ENCODE peak calls at places on chromosome 10, in eight cellular contexts. Z is lung; I is activated T-helper 1 cell treated with Interleukin-2 at 50 U/mL for 16 hours; M is GM12892; E is nucleus accumbens; L is stimulated activated CD4-positive, alpha-beta T cell treated with anti-CD3 and anti-CD28 coated beads, Interleukin-4, amount 100 ng/mL, for 1 hour; V is B cell; H is AG08396. A is an unnamed sample.

GRCh38 chr10:42781893-42782445 is 626 bp upstream of the BMS1 start:
- DNase-seq in E (no peak), M (no peak), H (no peak), L (no peak), I (no peak), Z (no peak), V (no peak), A (no peak)

GRCh38 chr10:110442746-110443145 is 55.0 kb upstream of the DUSP5 start:
- DNase-seq in H (no peak), M (no peak), I (no peak), L (no peak), Z (no peak), V (no peak), E (no peak), A (no peak)

GRCh38 chr10:11832042-11832441 is 8.9 kb downstream of the PROSER2 start:
- DNase-seq in L (no peak), V (no peak), E (no peak), M (no peak), I (no peak), Z (no peak), H (no peak), A (no peak)

GRCh38 chr10:114970515-114970914 is 32.5 kb downstream of the TRUB1 start:
- DNase-seq in L (no peak), Z (no peak), I (no peak), M (no peak), H (no peak), E (no peak), V (no peak), A (peak)

GRCh38 chr10:91077549-91078017 is 142.9 kb upstream of the PCGF5 start:
- DNase-seq in L (no peak), H (peak), I (no peak), M (no peak), Z (peak), E (no peak), V (no peak), A (peak)

GRCh38 chr10:128921389-128922022 is 545.5 kb upstream of the MGMT start:
- DNase-seq in I (no peak), V (no peak), L (no peak), M (no peak), E (no peak), Z (no peak), H (no peak), A (no peak)

GRCh38 chr10:130023454-130024230 is 59.6 kb upstream of the EBF3 start:
- DNase-seq in L (no peak), M (no peak), V (no peak), Z (no peak), H (no peak), I (no peak), E (no peak), A (no peak)

GRCh38 chr10:3898821-3899220 is 113.8 kb upstream of the KLF6 start:
- DNase-seq in Z (peak), V (no peak), M (no peak), L (no peak), E (no peak), H (no peak), I (no peak), A (no peak)

GRCh38 chr10:84375011-84375410 is 46.6 kb downstream of the CCSER2 start:
- DNase-seq in L (no peak), H (peak), I (no peak), V (peak), Z (no peak), M (no peak), E (no peak), A (peak)

GRCh38 chr10:69819713-69820506 is 18.2 kb downstream of the COL13A1 start:
- DNase-seq in M (no peak), L (no peak), I (no peak), H (peak), V (no peak), Z (no peak), E (no peak), A (no peak)

GRCh38 chr10:20855398-20856038 is 41.6 kb downstream of the NEBL start:
- DNase-seq in Z (no peak), V (no peak), E (no peak), L (no peak), I (no peak), H (no peak), M (no peak), A (peak)

GRCh38 chr10:114518401-114519305 is 114.4 kb upstream of the AFAP1L2 start:
- DNase-seq in I (no peak), L (no peak), E (no peak), V (no peak), M (no peak), Z (no peak), H (no peak), A (no peak)

GRCh38 chr10:118851062-118852035 is 96.6 kb upstream of the CACUL1 start:
- DNase-seq in L (no peak), Z (no peak), I (no peak), V (no peak), E (no peak), H (no peak), M (no peak), A (no peak)

GRCh38 chr10:99329891-99330674 is 927 bp downstream of the CNNM1 start:
- DNase-seq in V (no peak), E (no peak), M (no peak), L (peak), Z (no peak), H (peak), I (no peak), A (peak)

GRCh38 chr10:115624448-115624847 is 531.3 kb downstream of the ATRNL1 start:
- DNase-seq in L (no peak), I (no peak), V (no peak), M (no peak), Z (no peak), E (no peak), H (no peak), A (no peak)

GRCh38 chr10:29150010-29150409 is 138.9 kb upstream of the LYZL1 start:
- DNase-seq in H (no peak), M (no peak), V (no peak), I (no peak), E (no peak), Z (peak), L (no peak), A (peak)

GRCh38 chr10:26739087-26739631 is 41.7 kb downstream of the PDSS1 start:
- DNase-seq in V (no peak), Z (no peak), M (no peak), E (no peak), I (no peak), L (no peak), H (no peak), A (no peak)

GRCh38 chr10:14839305-14839695 is 1.2 kb downstream of the HSPA14 start:
- DNase-seq in M (no peak), E (no peak), H (no peak), Z (no peak), I (no peak), L (no peak), V (no peak), A (peak)

GRCh38 chr10:75712241-75712880 is 280.9 kb downstream of the LRMDA start:
- DNase-seq in I (no peak), L (no peak), H (no peak), Z (no peak), V (no peak), M (no peak), E (peak), A (no peak)

GRCh38 chr10:70664702-70665195 is 7.6 kb upstream of the ADAMTS14 start:
- DNase-seq in V (no peak), H (peak), E (peak), L (no peak), I (no peak), M (no peak), Z (no peak), A (no peak)

GRCh38 chr10:30737931-30738391 is 108.4 kb upstream of the LYZL2 start:
- DNase-seq in M (no peak), I (no peak), H (no peak), E (no peak), V (no peak), Z (no peak), L (no peak), A (no peak)

GRCh38 chr10:103543617-103544525 is 50.4 kb downstream of the NEURL1 start:
- DNase-seq in Z (no peak), M (no peak), V (peak), L (no peak), E (no peak), I (no peak), H (peak), A (no peak)

GRCh38 chr10:219731-220472 is 84.6 kb downstream of the ZMYND11 start:
- DNase-seq in H (no peak), I (no peak), Z (no peak), E (no peak), V (no peak), M (no peak), L (no peak), A (no peak)

GRCh38 chr10:49746626-49747302 is 15.4 kb downstream of the OGDHL start:
- DNase-seq in M (peak), V (no peak), E (no peak), I (no peak), L (no peak), Z (no peak), H (no peak), A (no peak)

GRCh38 chr10:87658383-87658795 is 1.3 kb upstream of the PAPSS2 start:
- DNase-seq in I (no peak), M (no peak), E (no peak), V (no peak), Z (no peak), L (no peak), H (no peak), A (no peak)

GRCh38 chr10:15324611-15325010 is 46.5 kb downstream of the FAM171A1 start:
- DNase-seq in H (no peak), V (no peak), Z (no peak), L (no peak), M (no peak), E (no peak), I (no peak), A (no peak)

GRCh38 chr10:122044045-122044661 is 55.2 kb downstream of the TACC2 start:
- DNase-seq in Z (no peak), M (no peak), V (no peak), E (no peak), I (no peak), L (no peak), H (peak), A (peak)

GRCh38 chr10:119461380-119461779 is 81.1 kb downstream of the RGS10 start:
- DNase-seq in M (no peak), I (no peak), H (peak), E (no peak), Z (no peak), L (no peak), V (no peak), A (no peak)

GRCh38 chr10:7424315-7424714 is 13.5 kb upstream of the SFMBT2 start:
- DNase-seq in H (no peak), V (no peak), L (no peak), M (no peak), Z (no peak), I (no peak), E (no peak), A (no peak)

GRCh38 chr10:63537511-63537910 is 16.3 kb downstream of the REEP3 start:
- DNase-seq in Z (no peak), V (no peak), I (no peak), M (no peak), E (no peak), H (no peak), L (no peak), A (no peak)

GRCh38 chr10:72170263-72170662 is 45.5 kb upstream of the ANAPC16 start:
- DNase-seq in I (no peak), V (no peak), Z (peak), H (no peak), E (no peak), L (no peak), M (no peak), A (peak)

GRCh38 chr10:22742678-22743077 is 28.3 kb upstream of the PIP4K2A start:
- DNase-seq in Z (no peak), H (no peak), I (no peak), E (no peak), M (no peak), L (no peak), V (peak), A (no peak)

GRCh38 chr10:30812018-30812851 is 182.7 kb upstream of the LYZL2 start:
- DNase-seq in I (no peak), V (no peak), H (peak), M (no peak), E (no peak), L (no peak), Z (peak), A (peak)

GRCh38 chr10:51716981-51717380 is 17.6 kb upstream of the CSTF2T start:
- DNase-seq in M (no peak), L (no peak), V (no peak), Z (no peak), E (no peak), I (no peak), H (no peak), A (no peak)

GRCh38 chr10:90289037-90289436 is 568.8 kb downstream of the HTR7 start:
- DNase-seq in V (no peak), E (no peak), H (no peak), M (no peak), I (no peak), Z (no peak), L (no peak), A (no peak)

GRCh38 chr10:24465899-24466615 is 257.1 kb downstream of the KIAA1217 start:
- DNase-seq in E (no peak), L (peak), V (no peak), I (no peak), Z (peak), H (peak), M (no peak), A (no peak)

GRCh38 chr10:126277177-126277576 is 111.1 kb downstream of the ADAM12 start:
- DNase-seq in H (no peak), Z (no peak), V (no peak), E (no peak), I (no peak), L (no peak), M (no peak), A (no peak)

GRCh38 chr10:61170594-61170993 is 226.6 kb upstream of the RHOBTB1 start:
- DNase-seq in E (no peak), H (no peak), Z (no peak), I (no peak), V (no peak), M (no peak), L (no peak), A (no peak)

GRCh38 chr10:3806603-3807002 is 21.6 kb upstream of the KLF6 start:
- DNase-seq in Z (no peak), L (no peak), I (no peak), E (no peak), M (no peak), V (no peak), H (no peak), A (no peak)